ENCODE peak calls at places on chromosomes 6 and 20, in seven cellular contexts. One of them, this sample, is unnamed.

GRCh38 chr6:108797951-108798671 is 50.1 kb upstream of the ARMC2 start:
- DNase-seq in IMR-90: peak; percentile 40
- DNase-seq in ovary: no peak
- DNase-seq in stomach: peak; percentile 52
- DNase-seq in heart left ventricle: no peak
- DNase-seq in esophagus squamous epithelium: no peak
- DNase-seq in body of pancreas: peak; percentile 42
- DNase-seq in this sample: no peak

GRCh38 chr6:142749556-142749955 is 195.4 kb downstream of the HIVEP2 start:
- DNase-seq in IMR-90: no peak
- DNase-seq in ovary: no peak
- DNase-seq in stomach: no peak
- DNase-seq in heart left ventricle: no peak
- DNase-seq in esophagus squamous epithelium: no peak
- DNase-seq in body of pancreas: no peak
- DNase-seq in this sample: no peak

GRCh38 chr6:109073344-109074235 is 21.1 kb downstream of the SESN1 start:
- DNase-seq in IMR-90: peak; percentile 76
- DNase-seq in ovary: no peak
- DNase-seq in stomach: no peak
- DNase-seq in heart left ventricle: no peak
- DNase-seq in esophagus squamous epithelium: no peak
- DNase-seq in body of pancreas: peak; percentile 63
- DNase-seq in this sample: no peak

GRCh38 chr20:12564982-12565381 is 443.8 kb upstream of the SPTLC3 start:
- DNase-seq in IMR-90: no peak
- DNase-seq in ovary: no peak
- DNase-seq in stomach: no peak
- DNase-seq in heart left ventricle: no peak
- DNase-seq in esophagus squamous epithelium: no peak
- DNase-seq in body of pancreas: no peak
- DNase-seq in this sample: no peak

GRCh38 chr20:38223743-38224100 is 36.8 kb downstream of the KIAA1755 start:
- DNase-seq in IMR-90: no peak
- DNase-seq in ovary: no peak
- DNase-seq in stomach: no peak
- DNase-seq in heart left ventricle: no peak
- DNase-seq in esophagus squamous epithelium: no peak
- DNase-seq in body of pancreas: no peak
- DNase-seq in this sample: no peak

GRCh38 chr20:37270586-37271420 is 9.2 kb upstream of the GHRH start:
- DNase-seq in IMR-90: peak; percentile 50
- DNase-seq in ovary: no peak
- DNase-seq in stomach: no peak
- DNase-seq in heart left ventricle: no peak
- DNase-seq in esophagus squamous epithelium: no peak
- DNase-seq in body of pancreas: peak; percentile 51
- DNase-seq in this sample: no peak

GRCh38 chr6:38943964-38944363 is 104.6 kb upstream of the GLP1R start:
- DNase-seq in IMR-90: no peak
- DNase-seq in ovary: no peak
- DNase-seq in stomach: no peak
- DNase-seq in heart left ventricle: no peak
- DNase-seq in esophagus squamous epithelium: no peak
- DNase-seq in body of pancreas: no peak
- DNase-seq in this sample: no peak

GRCh38 chr6:90105766-90106165 is 190.9 kb downstream of the BACH2 start:
- DNase-seq in IMR-90: no peak
- DNase-seq in ovary: no peak
- DNase-seq in stomach: no peak
- DNase-seq in heart left ventricle: no peak
- DNase-seq in esophagus squamous epithelium: no peak
- DNase-seq in body of pancreas: no peak
- DNase-seq in this sample: no peak

GRCh38 chr6:69958978-69959377 is 92.6 kb downstream of the COL19A1 start:
- DNase-seq in IMR-90: no peak
- DNase-seq in ovary: no peak
- DNase-seq in stomach: no peak
- DNase-seq in heart left ventricle: no peak
- DNase-seq in esophagus squamous epithelium: no peak
- DNase-seq in body of pancreas: no peak
- DNase-seq in this sample: no peak

GRCh38 chr6:131062245-131063027 is 609 bp downstream of the EPB41L2 start:
- DNase-seq in IMR-90: no peak
- DNase-seq in ovary: peak; percentile 67
- DNase-seq in stomach: peak; percentile 28
- DNase-seq in heart left ventricle: peak; percentile 49
- DNase-seq in esophagus squamous epithelium: no peak
- DNase-seq in body of pancreas: peak; percentile 10
- DNase-seq in this sample: peak; percentile 39

GRCh38 chr6:133774356-133774755 is 114.6 kb upstream of the TCF21 start:
- DNase-seq in IMR-90: peak; percentile 75
- DNase-seq in ovary: no peak
- DNase-seq in stomach: no peak
- DNase-seq in heart left ventricle: no peak
- DNase-seq in esophagus squamous epithelium: no peak
- DNase-seq in body of pancreas: no peak
- DNase-seq in this sample: no peak

DNA sequence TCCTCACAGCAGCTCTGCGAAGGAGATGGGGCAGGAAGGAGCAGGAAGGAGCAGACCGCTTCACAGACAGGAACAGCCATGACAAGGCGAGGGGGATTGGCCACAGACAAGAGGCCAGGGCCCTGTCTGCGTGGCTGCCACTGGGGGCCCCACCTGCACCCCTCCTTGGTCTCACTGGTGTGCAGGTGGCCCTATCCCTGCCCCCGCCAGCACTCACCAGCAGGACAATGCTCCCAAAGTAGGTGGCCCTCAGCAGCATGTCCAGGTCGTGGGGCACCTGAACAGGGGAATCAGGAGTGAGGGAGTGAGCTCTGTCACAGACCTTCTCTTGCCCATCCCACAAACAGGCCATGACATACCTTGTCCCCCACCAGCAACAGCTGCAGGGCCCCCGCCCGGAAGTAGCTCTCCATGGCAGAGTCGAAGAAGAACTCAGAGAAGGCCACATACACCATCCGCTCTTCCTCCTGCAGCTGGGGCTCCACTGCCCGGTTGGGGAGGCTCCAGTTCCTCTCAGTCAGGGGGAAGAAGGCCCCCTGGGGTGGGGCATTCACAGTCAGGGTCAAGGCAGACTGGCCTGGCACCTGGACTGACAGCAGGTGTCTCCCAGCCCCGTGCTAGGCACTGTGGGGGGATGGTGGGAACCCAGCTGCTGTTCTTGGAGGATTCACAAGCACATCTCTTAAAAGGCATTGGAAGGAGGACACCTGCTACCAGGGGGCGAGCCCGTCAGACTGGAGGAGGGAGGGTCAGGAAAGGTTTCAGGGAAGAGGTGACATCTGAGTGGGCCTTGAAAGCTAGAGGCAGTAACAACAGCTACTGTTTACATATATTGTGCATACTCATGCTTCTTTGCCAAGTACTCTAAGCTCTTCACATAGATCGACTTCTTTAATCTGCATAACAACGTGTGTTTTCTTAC is 7.1 kb downstream of the PLTP start:
- DNase-seq in IMR-90: no peak
- DNase-seq in ovary: no peak
- DNase-seq in stomach: no peak
- DNase-seq in heart left ventricle: peak; percentile 15
- DNase-seq in esophagus squamous epithelium: no peak
- DNase-seq in body of pancreas: no peak
- DNase-seq in this sample: no peak
- H3K36me3 ChIP-seq in IMR-90: peaks cover 38% of the 10 kb centered on the region
- H3K36me3 ChIP-seq in ovary: no peaks in the 10 kb centered on the region
- H3K36me3 ChIP-seq in stomach: peaks cover 58% of the 10 kb centered on the region
- H3K36me3 ChIP-seq in heart left ventricle: peaks cover 76% of the 10 kb centered on the region
- H3K36me3 ChIP-seq in esophagus squamous epithelium: peaks cover 79% of the 10 kb centered on the region
- H3K36me3 ChIP-seq in body of pancreas: no peaks in the 10 kb centered on the region
- H3K36me3 ChIP-seq in this sample: no peaks in the 10 kb centered on the region

GRCh38 chr20:32743237-32744112 is at the start of gene COMMD7:
- DNase-seq in IMR-90: peak; percentile 44
- DNase-seq in ovary: peak; percentile 54
- DNase-seq in stomach: peak; percentile 73
- DNase-seq in heart left ventricle: peak; percentile 75
- DNase-seq in esophagus squamous epithelium: no peak
- DNase-seq in body of pancreas: peak; percentile 64
- DNase-seq in this sample: peak; percentile 63

GRCh38 chr20:32741151-32741550 is 2.1 kb downstream of the COMMD7 start:
- DNase-seq in IMR-90: no peak
- DNase-seq in ovary: no peak
- DNase-seq in stomach: no peak
- DNase-seq in heart left ventricle: no peak
- DNase-seq in esophagus squamous epithelium: no peak
- DNase-seq in body of pancreas: no peak
- DNase-seq in this sample: no peak

GRCh38 chr20:32737371-32738223 is 5.7 kb downstream of the COMMD7 start:
- DNase-seq in IMR-90: peak; percentile 91
- DNase-seq in ovary: no peak
- DNase-seq in stomach: no peak
- DNase-seq in heart left ventricle: no peak
- DNase-seq in esophagus squamous epithelium: no peak
- DNase-seq in body of pancreas: no peak
- DNase-seq in this sample: no peak

DNA sequence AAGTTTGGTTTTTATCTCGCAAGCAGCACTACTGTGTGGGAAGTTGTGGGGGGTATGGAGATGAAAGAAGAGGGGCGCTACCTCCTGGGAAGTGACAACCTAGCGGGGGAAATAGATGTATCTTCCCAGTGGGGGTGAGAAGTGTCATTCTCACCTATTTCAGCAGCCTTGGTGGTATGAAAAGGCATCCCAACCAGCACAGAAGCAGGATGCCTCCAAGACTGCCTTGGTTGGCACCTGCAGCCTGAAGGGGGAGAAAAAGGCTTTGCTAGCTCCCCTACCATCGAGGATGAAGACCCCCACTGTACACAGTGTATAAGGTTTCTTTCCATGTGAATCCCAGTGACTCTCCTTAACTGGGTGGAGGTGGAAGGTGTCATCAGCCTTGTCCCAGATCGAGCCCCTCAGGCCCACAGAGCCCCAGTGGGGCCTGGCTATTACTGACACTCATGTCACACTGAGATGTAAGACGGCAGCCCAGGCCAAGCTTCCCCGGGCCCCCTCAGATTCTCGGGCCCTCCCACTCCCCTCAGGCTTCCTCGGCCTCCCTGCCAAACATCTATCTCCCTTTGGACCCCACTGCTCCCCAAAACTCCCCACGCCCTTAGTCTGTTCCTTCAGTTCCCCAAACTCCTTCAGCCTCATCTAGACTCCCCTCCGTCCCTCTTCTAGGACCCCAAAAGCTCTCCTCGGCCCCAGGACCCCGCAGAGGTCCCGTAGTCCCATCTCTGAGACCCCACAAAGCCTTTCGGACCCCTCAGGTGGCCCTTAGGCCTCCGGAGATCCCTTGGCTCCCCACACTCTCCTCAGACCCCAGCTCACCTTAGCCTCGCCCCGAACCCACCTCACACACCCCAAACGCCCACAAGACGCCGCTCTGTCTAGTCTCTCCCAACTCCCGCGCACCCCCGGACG is 688 bp downstream of the COMMD7 start:
- DNase-seq in IMR-90: no peak
- DNase-seq in ovary: no peak
- DNase-seq in stomach: no peak
- DNase-seq in heart left ventricle: no peak
- DNase-seq in esophagus squamous epithelium: no peak
- DNase-seq in body of pancreas: no peak
- DNase-seq in this sample: no peak
- H3K4me3 ChIP-seq in IMR-90: peak overlapping the region; percentile 89
- H3K4me3 ChIP-seq in ovary: peak overlapping the region; percentile 95
- H3K4me3 ChIP-seq in stomach: peak overlapping the region; percentile 91
- H3K4me3 ChIP-seq in heart left ventricle: peak overlapping the region; percentile 78
- H3K4me3 ChIP-seq in esophagus squamous epithelium: peak overlapping the region; percentile 91
- H3K4me3 ChIP-seq in body of pancreas: peak overlapping the region; percentile 10
- H3K4me3 ChIP-seq in this sample: peak overlapping the region; percentile 82

GRCh38 chr20:19757973-19758887 is at the start of gene RIN2:
- DNase-seq in IMR-90: peak; percentile 87
- DNase-seq in ovary: peak; percentile 91
- DNase-seq in stomach: peak; percentile 92
- DNase-seq in heart left ventricle: peak; percentile 96
- DNase-seq in esophagus squamous epithelium: peak; percentile 38
- DNase-seq in body of pancreas: peak; percentile 96
- DNase-seq in this sample: peak; percentile 91
- TF ChIP-seq POLR2A in IMR-90: no peak
- TF ChIP-seq POLR2A in ovary: no peak
- TF ChIP-seq POLR2A in stomach: no peak
- TF ChIP-seq POLR2A in heart left ventricle: no peak
- TF ChIP-seq POLR2A in esophagus squamous epithelium: peak; percentile 55
- TF ChIP-seq POLR2A in body of pancreas: peak; percentile 53
- TF ChIP-seq POLR2A in this sample: peak; percentile 38

GRCh38 chr20:63697868-63698545 is 1.6 kb downstream of the TNFRSF6B start:
- DNase-seq in IMR-90: no peak
- DNase-seq in ovary: no peak
- DNase-seq in stomach: no peak
- DNase-seq in heart left ventricle: no peak
- DNase-seq in esophagus squamous epithelium: no peak
- DNase-seq in body of pancreas: no peak
- DNase-seq in this sample: peak; percentile 46

GRCh38 chr20:63696311-63696627 is 183 bp upstream of the TNFRSF6B start:
- DNase-seq in IMR-90: no peak
- DNase-seq in ovary: no peak
- DNase-seq in stomach: no peak
- DNase-seq in heart left ventricle: peak; percentile 41
- DNase-seq in esophagus squamous epithelium: no peak
- DNase-seq in body of pancreas: peak; percentile 43
- DNase-seq in this sample: no peak

GRCh38 chr20:63695419-63696310 is 787 bp upstream of the TNFRSF6B start:
- DNase-seq in IMR-90: no peak
- DNase-seq in ovary: peak; percentile 27
- DNase-seq in stomach: peak; percentile 46
- DNase-seq in heart left ventricle: peak; percentile 90
- DNase-seq in esophagus squamous epithelium: no peak
- DNase-seq in body of pancreas: no peak
- DNase-seq in this sample: peak; percentile 54

GRCh38 chr20:63697357-63697867 is 960 bp downstream of the TNFRSF6B start:
- DNase-seq in IMR-90: no peak
- DNase-seq in ovary: peak; percentile 38
- DNase-seq in stomach: no peak
- DNase-seq in heart left ventricle: no peak
- DNase-seq in esophagus squamous epithelium: no peak
- DNase-seq in body of pancreas: no peak
- DNase-seq in this sample: peak; percentile 22

DNA sequence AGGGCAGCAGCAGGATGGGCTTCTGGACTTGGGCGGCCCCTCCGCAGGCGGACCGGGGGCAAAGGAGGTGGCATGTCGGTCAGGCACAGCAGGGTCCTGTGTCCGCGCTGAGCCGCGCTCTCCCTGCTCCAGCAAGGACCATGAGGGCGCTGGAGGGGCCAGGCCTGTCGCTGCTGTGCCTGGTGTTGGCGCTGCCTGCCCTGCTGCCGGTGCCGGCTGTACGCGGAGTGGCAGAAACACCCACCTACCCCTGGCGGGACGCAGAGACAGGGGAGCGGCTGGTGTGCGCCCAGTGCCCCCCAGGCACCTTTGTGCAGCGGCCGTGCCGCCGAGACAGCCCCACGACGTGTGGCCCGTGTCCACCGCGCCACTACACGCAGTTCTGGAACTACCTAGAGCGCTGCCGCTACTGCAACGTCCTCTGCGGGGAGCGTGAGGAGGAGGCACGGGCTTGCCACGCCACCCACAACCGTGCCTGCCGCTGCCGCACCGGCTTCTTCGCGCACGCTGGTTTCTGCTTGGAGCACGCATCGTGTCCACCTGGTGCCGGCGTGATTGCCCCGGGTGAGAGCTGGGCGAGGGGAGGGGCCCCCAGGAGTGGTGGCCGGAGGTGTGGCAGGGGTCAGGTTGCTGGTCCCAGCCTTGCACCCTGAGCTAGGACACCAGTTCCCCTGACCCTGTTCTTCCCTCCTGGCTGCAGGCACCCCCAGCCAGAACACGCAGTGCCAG is at the start of gene TNFRSF6B:
- DNase-seq in IMR-90: no peak
- DNase-seq in ovary: peak; percentile 29
- DNase-seq in stomach: no peak
- DNase-seq in heart left ventricle: peak; percentile 39
- DNase-seq in esophagus squamous epithelium: no peak
- DNase-seq in body of pancreas: no peak
- DNase-seq in this sample: peak; percentile 68
- H3K36me3 ChIP-seq in IMR-90: peaks cover 10% of the 10 kb centered on the region
- H3K36me3 ChIP-seq in ovary: no peaks in the 10 kb centered on the region
- H3K36me3 ChIP-seq in stomach: peaks cover 38% of the 10 kb centered on the region
- H3K36me3 ChIP-seq in heart left ventricle: peaks cover 31% of the 10 kb centered on the region
- H3K36me3 ChIP-seq in esophagus squamous epithelium: peaks cover 11% of the 10 kb centered on the region
- H3K36me3 ChIP-seq in body of pancreas: no peaks in the 10 kb centered on the region
- H3K36me3 ChIP-seq in this sample: no peaks in the 10 kb centered on the region

This sample was measured in right lobe of liver.